ENCODE peak calls at places on chromosome 18, in ten cellular contexts. G is heart left ventricle, V is ovary, Q is right lobe of liver, Y is GM12878, U is endothelial cell of umbilical vein, W is GM12892, D is adrenal gland, H is breast epithelium, N is thyroid gland. S is an unnamed sample.

GRCh38 chr18:31610841-31611240 is 19.2 kb downstream of the TTR start:
- DNase-seq in D (no peak), G (no peak), V (no peak), W (no peak), Y (no peak), U (peak), N (peak), Q (no peak), H (no peak), S (no peak)

GRCh38 chr18:8139127-8139591 is 470.1 kb upstream of the RAB12 start:
- DNase-seq in W (no peak), Y (no peak), Q (no peak), U (no peak), N (peak), V (peak), D (no peak), H (no peak), G (peak), S (no peak)

GRCh38 chr18:58213445-58213844 is 169.4 kb downstream of the NEDD4L start:
- DNase-seq in N (no peak), W (no peak), D (peak), Y (no peak), G (no peak), H (no peak), Q (no peak), U (no peak), V (no peak), S (no peak)

GRCh38 chr18:59707306-59707705 is 10.1 kb upstream of the CCBE1 start:
- DNase-seq in V (no peak), Y (no peak), H (no peak), U (no peak), G (no peak), D (no peak), N (no peak), Q (no peak), W (no peak), S (no peak)

GRCh38 chr18:78986018-78986481 is 6.4 kb downstream of the SALL3 start:
- DNase-seq in Q (no peak), U (peak), D (no peak), V (no peak), G (no peak), H (no peak), W (no peak), N (peak), Y (no peak), S (no peak)

GRCh38 chr18:59740131-59740530 is 42.9 kb upstream of the CCBE1 start:
- DNase-seq in G (no peak), H (no peak), U (no peak), D (no peak), N (no peak), Q (no peak), V (no peak), Y (no peak), W (no peak), S (no peak)

GRCh38 chr18:24628360-24628759 is 167.9 kb downstream of the HRH4 start:
- DNase-seq in U (no peak), W (no peak), V (no peak), H (no peak), D (no peak), N (no peak), Q (no peak), G (no peak), Y (no peak), S (no peak)

GRCh38 chr18:23053756-23054457 is 81.4 kb upstream of the CABLES1 start:
- DNase-seq in U (peak), V (no peak), W (no peak), G (no peak), H (peak), N (no peak), D (no peak), Q (no peak), Y (no peak), S (no peak)

GRCh38 chr18:50099725-50100414 is 95.1 kb downstream of the MYO5B start:
- DNase-seq in U (no peak), D (no peak), W (no peak), G (no peak), N (no peak), Q (no peak), Y (peak), V (no peak), H (no peak), S (no peak)

GRCh38 chr18:21327101-21327500 is 85.1 kb downstream of the GREB1L start:
- DNase-seq in D (no peak), U (no peak), N (no peak), V (no peak), Q (no peak), W (no peak), H (no peak), Y (no peak), G (no peak), S (no peak)

GRCh38 chr18:26103579-26103978 is 13.2 kb upstream of the SS18 start:
- DNase-seq in H (no peak), Q (no peak), Y (no peak), G (no peak), U (no peak), W (no peak), N (peak), D (no peak), V (no peak), S (no peak)

GRCh38 chr18:1663879-1664705 is 759.4 kb downstream of the ADCYAP1 start:
- DNase-seq in N (peak), H (no peak), Q (peak), Y (no peak), D (peak), W (no peak), G (peak), V (no peak), U (peak), S (peak)

GRCh38 chr18:23173912-23174311 is 38.6 kb downstream of the CABLES1 start:
- DNase-seq in G (no peak), V (no peak), D (no peak), H (no peak), U (no peak), N (no peak), Q (no peak), Y (no peak), W (no peak), S (no peak)

GRCh38 chr18:49183921-49184320 is 233.2 kb upstream of the SMAD7 start:
- DNase-seq in V (no peak), U (no peak), N (no peak), H (no peak), W (no peak), G (no peak), Y (no peak), D (no peak), Q (no peak), S (no peak)

GRCh38 chr18:33751613-33752221 is 173.7 kb downstream of the ASXL3 start:
- DNase-seq in W (no peak), U (peak), V (no peak), H (no peak), N (no peak), G (no peak), Q (no peak), Y (no peak), D (no peak), S (no peak)

GRCh38 chr18:40676676-40677075 is 1278.4 kb upstream of the PIK3C3 start:
- DNase-seq in Y (no peak), N (no peak), W (no peak), Q (no peak), V (no peak), D (no peak), G (no peak), U (no peak), H (no peak), S (no peak)

GRCh38 chr18:26097563-26097962 is 7.2 kb upstream of the SS18 start:
- DNase-seq in N (no peak), H (no peak), G (no peak), Q (no peak), D (no peak), Y (no peak), V (no peak), W (no peak), U (no peak), S (no peak)

GRCh38 chr18:8949206-8949605 is 153.3 kb upstream of the NDUFV2 start:
- DNase-seq in V (no peak), Q (no peak), W (no peak), N (no peak), H (no peak), D (no peak), G (no peak), Y (no peak), U (no peak), S (no peak)

GRCh38 chr18:26059357-26059756 is 31.1 kb downstream of the SS18 start:
- DNase-seq in Q (no peak), G (no peak), D (no peak), H (no peak), V (no peak), Y (no peak), U (no peak), W (no peak), N (no peak), S (no peak)

GRCh38 chr18:28032177-28032576 is 144.8 kb downstream of the CDH2 start:
- DNase-seq in N (no peak), U (peak), H (no peak), G (no peak), W (no peak), D (no peak), Y (no peak), Q (no peak), V (no peak), S (no peak)

GRCh38 chr18:52902188-52902587 is 562.2 kb downstream of the DCC start:
- DNase-seq in D (no peak), G (no peak), Q (no peak), U (no peak), H (no peak), W (no peak), N (no peak), Y (no peak), V (no peak), S (no peak)

GRCh38 chr18:12304351-12305210 is 3.5 kb upstream of the TUBB6 start:
- DNase-seq in G (no peak), Q (no peak), Y (no peak), W (no peak), U (no peak), V (no peak), N (peak), H (peak), D (no peak), S (no peak)
- TF ChIP-seq POLR2A in G (no peak), Q (no peak), Y (no peak), W (no peak), U (no peak), V (no peak), N (no peak), H (no peak), D (no peak), S (no peak)

GRCh38 chr18:10525563-10526210 is at the start of gene NAPG:
- DNase-seq in H (peak), N (peak), Q (peak), U (peak), Y (peak), D (peak), V (peak), G (peak), W (peak), S (peak)
- TF ChIP-seq POLR2A in H (no peak), N (no peak), Q (peak), U (peak), Y (peak), D (peak), V (peak), G (no peak), W (peak), S (peak)

DNA sequence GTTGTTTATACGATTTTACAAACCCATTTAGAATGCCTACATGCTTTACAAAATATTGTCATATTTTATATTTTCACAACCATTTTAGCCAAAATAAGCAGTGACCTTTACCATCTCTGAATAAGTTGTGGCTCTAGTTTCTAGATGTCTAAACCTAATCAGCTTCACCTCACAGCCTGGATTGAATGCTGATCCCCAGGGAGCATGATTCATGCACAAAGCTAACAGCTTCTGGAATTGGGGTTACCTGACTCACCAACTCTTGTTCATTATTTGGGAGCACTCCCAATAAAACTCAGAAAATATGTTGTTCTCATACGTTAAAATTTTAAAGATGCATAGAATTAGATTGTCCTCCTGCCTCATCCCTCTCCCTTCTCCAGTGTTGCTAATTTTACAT is 611.7 kb upstream of the NETO1 start:
- DNase-seq in W (no peak), V (no peak), G (no peak), H (no peak), U (no peak), Q (no peak), D (no peak), N (no peak), Y (no peak), S (no peak)
- TF ChIP-seq POLR2A in W (no peak), V (no peak), G (no peak), H (no peak), U (no peak), Q (no peak), D (no peak), N (no peak), Y (no peak), S (no peak)

DNA sequence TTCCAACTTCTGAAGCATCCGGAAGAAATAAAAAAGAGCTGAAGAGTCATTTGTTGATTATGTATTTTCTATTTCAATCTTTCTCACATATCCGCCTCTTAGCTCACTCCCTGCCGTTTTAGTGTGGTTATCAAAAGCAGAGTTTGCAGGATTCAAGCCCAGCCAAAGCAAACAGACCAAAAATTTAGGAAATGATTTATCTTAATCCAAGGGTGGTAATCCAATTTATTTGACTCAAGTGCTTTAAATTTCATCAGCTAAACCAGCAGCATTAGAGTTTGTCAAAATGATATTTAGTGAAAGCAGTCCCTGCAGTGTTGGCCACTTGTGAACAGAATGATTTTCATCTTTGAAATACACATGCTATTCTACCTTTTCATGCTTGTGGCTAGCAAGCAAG is 129.3 kb upstream of the CCDC68 start:
- DNase-seq in V (no peak), D (no peak), Q (no peak), H (no peak), W (no peak), Y (no peak), G (no peak), N (no peak), U (no peak), S (no peak)
- TF ChIP-seq POLR2A in V (no peak), D (no peak), Q (no peak), H (no peak), W (no peak), Y (no peak), G (no peak), N (no peak), U (no peak), S (no peak)

GRCh38 chr18:36451454-36452251 is 154.1 kb downstream of the FHOD3 start:
- DNase-seq in Q (no peak), G (no peak), V (no peak), H (no peak), N (no peak), D (no peak), Y (no peak), U (no peak), W (no peak), S (peak)
- TF ChIP-seq POLR2A in Q (no peak), G (no peak), V (no peak), H (no peak), N (no peak), D (no peak), Y (no peak), U (no peak), W (no peak), S (no peak)

GRCh38 chr18:46097853-46098615 is at the start of gene ATP5F1A:
- DNase-seq in N (peak), Y (peak), D (peak), Q (peak), U (peak), V (peak), H (peak), G (peak), W (peak), S (peak)
- TF ChIP-seq POLR2A in N (peak), Y (peak), D (peak), Q (peak), U (peak), V (peak), H (peak), G (peak), W (peak), S (peak)

DNA sequence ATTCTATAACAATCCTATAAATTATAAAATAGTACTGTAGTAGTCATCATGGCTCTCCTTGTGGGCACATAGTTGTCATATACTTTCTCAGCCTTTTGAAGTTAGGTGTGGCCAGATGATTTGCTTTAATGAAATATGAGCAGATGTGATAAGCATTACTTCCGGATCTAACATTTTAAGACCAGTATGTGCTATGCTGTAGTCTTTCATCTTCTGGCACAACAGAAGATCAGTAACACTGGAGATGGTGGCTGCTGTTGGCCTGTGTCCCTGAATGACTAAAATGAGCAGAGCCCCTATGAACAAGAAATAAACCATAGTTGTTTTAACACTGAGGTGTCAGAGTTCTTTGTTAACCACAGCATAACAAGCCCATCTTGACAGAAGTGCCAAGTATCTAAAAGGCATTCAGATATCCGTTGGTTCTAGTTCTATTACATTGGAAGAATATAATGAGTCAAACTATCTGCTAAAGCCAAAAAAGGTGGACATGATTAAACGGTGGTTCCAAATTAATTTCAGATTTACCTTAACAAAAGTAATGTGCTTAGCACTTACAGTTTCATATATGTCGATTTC is 6.3 kb downstream of the MEX3C start:
- DNase-seq in N (no peak), V (no peak), D (no peak), Y (no peak), W (no peak), G (no peak), Q (no peak), H (no peak), U (no peak), S (no peak)
- TF ChIP-seq POLR2A in N (no peak), V (no peak), D (no peak), Y (no peak), W (no peak), G (no peak), Q (no peak), H (no peak), U (no peak), S (no peak)

DNA sequence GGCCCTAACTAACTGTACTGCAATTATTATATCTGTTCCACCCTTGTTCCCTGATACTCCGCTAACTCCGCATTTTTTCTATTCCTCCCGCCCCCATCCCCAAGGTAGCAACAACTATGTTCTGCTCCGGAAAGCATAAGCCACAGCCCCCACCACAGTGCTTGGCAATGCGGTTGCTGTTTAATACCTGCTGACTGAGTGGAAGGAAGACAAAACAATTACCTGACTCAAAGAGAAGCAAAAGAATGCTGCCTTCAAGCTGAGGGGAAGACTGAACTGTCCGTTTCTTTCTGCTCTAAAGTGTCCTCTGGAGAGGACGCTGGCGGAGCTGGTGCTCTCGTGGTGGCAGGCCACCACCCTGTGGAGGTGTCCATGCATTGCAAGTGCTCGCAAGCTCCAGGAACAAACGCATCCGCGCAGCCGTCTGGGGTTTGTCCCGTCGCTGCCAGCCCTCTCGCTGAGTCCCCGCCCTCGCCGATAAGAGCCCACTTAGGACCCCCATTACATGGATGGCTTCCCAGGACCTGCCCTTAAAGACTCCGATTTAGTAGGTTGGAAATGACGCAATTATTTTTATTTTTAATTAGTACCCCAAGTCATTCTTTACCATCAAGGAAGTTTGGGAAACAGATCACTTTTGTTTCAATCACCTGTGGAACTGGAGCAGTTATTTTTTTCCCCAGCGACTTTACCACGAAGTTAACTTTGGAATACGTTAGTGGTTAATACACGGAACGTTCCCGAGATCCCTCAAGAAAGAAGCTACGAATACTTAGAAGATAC is 1.6 kb upstream of the MYL12A start:
- DNase-seq in D (peak), Y (no peak), Q (peak), V (peak), W (peak), G (peak), H (peak), N (peak), U (peak), S (peak)
- TF ChIP-seq POLR2A in D (peak), Y (peak), Q (peak), V (peak), W (peak), G (no peak), H (peak), N (no peak), U (no peak), S (no peak)

GRCh38 chr18:267688-268552 is at the start of gene THOC1:
- DNase-seq in D (peak), G (peak), U (peak), W (peak), Y (peak), H (peak), N (peak), V (peak), Q (peak), S (peak)
- TF ChIP-seq POLR2A in D (peak), G (no peak), U (peak), W (peak), Y (peak), H (peak), N (no peak), V (peak), Q (peak), S (peak)

DNA sequence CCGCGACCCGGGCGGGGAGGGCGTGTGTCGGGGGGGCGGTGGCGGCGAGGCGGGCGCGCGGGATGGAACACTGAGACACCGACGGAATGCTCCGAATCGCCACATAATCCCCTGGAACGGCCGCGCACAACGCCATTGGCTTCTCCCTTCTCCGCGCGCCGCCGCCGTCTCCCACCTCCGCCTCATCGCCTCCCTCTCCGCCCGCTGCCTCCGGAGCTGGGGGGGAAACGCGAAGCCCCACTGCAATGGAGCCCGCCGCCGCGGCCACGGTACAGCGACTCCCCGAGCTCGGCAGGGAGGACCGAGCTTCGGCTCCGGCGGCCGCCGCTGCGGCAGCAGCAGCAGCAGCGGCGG is at the start of gene PHLPP1:
- DNase-seq in N (no peak), Y (no peak), D (no peak), G (no peak), U (no peak), Q (no peak), V (no peak), W (peak), H (no peak), S (no peak)
- TF ChIP-seq POLR2A in N (peak), Y (peak), D (peak), G (no peak), U (peak), Q (peak), V (peak), W (peak), H (peak), S (peak)